ENCODE peak calls at places on chromosome 19, in eight cellular contexts. One of them, this sample, is unnamed.

GRCh38 chr19:13089139-13089856 is 13.4 kb downstream of the LYL1 start:
- DNase-seq in ACHN: peak
- DNase-seq in A673: peak
- DNase-seq in caudate nucleus: no peak
- DNase-seq in PC-9: no peak
- DNase-seq in stomach: no peak
- DNase-seq in activated CD4-positive, alpha-beta T cell treated with anti-CD3 and anti-CD28 coated beads, Interleukin-2, amount 50 U/mL, for 24 hours: no peak
- DNase-seq in stimulated activated CD4-positive, alpha-beta T cell treated with anti-CD3 and anti-CD28 coated beads, TNF-alpha, amount 100 ng/mL, for 48 hours: no peak
- DNase-seq in this sample: no peak

GRCh38 chr19:46736544-46737274 is 9.1 kb upstream of the FKRP start:
- DNase-seq in activated CD4-positive, alpha-beta T cell treated with anti-CD3 and anti-CD28 coated beads, Interleukin-2, amount 50 U/mL, for 24 hours: no peak
- DNase-seq in PC-9: no peak
- DNase-seq in ACHN: no peak
- DNase-seq in A673: no peak
- DNase-seq in stimulated activated CD4-positive, alpha-beta T cell treated with anti-CD3 and anti-CD28 coated beads, TNF-alpha, amount 100 ng/mL, for 48 hours: no peak
- DNase-seq in stomach: peak
- DNase-seq in caudate nucleus: no peak
- DNase-seq in this sample: no peak

GRCh38 chr19:33808399-33808798 is 11.7 kb downstream of the KCTD15 start:
- DNase-seq in A673: no peak
- DNase-seq in stimulated activated CD4-positive, alpha-beta T cell treated with anti-CD3 and anti-CD28 coated beads, TNF-alpha, amount 100 ng/mL, for 48 hours: no peak
- DNase-seq in caudate nucleus: no peak
- DNase-seq in ACHN: no peak
- DNase-seq in PC-9: no peak
- DNase-seq in stomach: no peak
- DNase-seq in activated CD4-positive, alpha-beta T cell treated with anti-CD3 and anti-CD28 coated beads, Interleukin-2, amount 50 U/mL, for 24 hours: no peak
- DNase-seq in this sample: no peak

GRCh38 chr19:47446534-47447469 is 24.9 kb downstream of the SLC8A2 start:
- DNase-seq in stomach: peak
- DNase-seq in A673: peak
- DNase-seq in activated CD4-positive, alpha-beta T cell treated with anti-CD3 and anti-CD28 coated beads, Interleukin-2, amount 50 U/mL, for 24 hours: no peak
- DNase-seq in caudate nucleus: no peak
- DNase-seq in ACHN: no peak
- DNase-seq in PC-9: no peak
- DNase-seq in stimulated activated CD4-positive, alpha-beta T cell treated with anti-CD3 and anti-CD28 coated beads, TNF-alpha, amount 100 ng/mL, for 48 hours: peak
- DNase-seq in this sample: peak

GRCh38 chr19:1307755-1308303 is 22.2 kb downstream of the EFNA2 start:
- DNase-seq in ACHN: no peak
- DNase-seq in activated CD4-positive, alpha-beta T cell treated with anti-CD3 and anti-CD28 coated beads, Interleukin-2, amount 50 U/mL, for 24 hours: no peak
- DNase-seq in stimulated activated CD4-positive, alpha-beta T cell treated with anti-CD3 and anti-CD28 coated beads, TNF-alpha, amount 100 ng/mL, for 48 hours: no peak
- DNase-seq in stomach: no peak
- DNase-seq in caudate nucleus: no peak
- DNase-seq in PC-9: no peak
- DNase-seq in A673: no peak
- DNase-seq in this sample: no peak

GRCh38 chr19:17180997-17181702 is 34.0 kb upstream of the USE1 start:
- DNase-seq in A673: no peak
- DNase-seq in activated CD4-positive, alpha-beta T cell treated with anti-CD3 and anti-CD28 coated beads, Interleukin-2, amount 50 U/mL, for 24 hours: no peak
- DNase-seq in caudate nucleus: no peak
- DNase-seq in PC-9: no peak
- DNase-seq in ACHN: no peak
- DNase-seq in stimulated activated CD4-positive, alpha-beta T cell treated with anti-CD3 and anti-CD28 coated beads, TNF-alpha, amount 100 ng/mL, for 48 hours: no peak
- DNase-seq in stomach: no peak
- DNase-seq in this sample: no peak

GRCh38 chr19:19407640-19407933 is 2.1 kb downstream of the GATAD2A start:
- DNase-seq in A673: no peak
- DNase-seq in caudate nucleus: no peak
- DNase-seq in stimulated activated CD4-positive, alpha-beta T cell treated with anti-CD3 and anti-CD28 coated beads, TNF-alpha, amount 100 ng/mL, for 48 hours: no peak
- DNase-seq in ACHN: no peak
- DNase-seq in PC-9: no peak
- DNase-seq in activated CD4-positive, alpha-beta T cell treated with anti-CD3 and anti-CD28 coated beads, Interleukin-2, amount 50 U/mL, for 24 hours: no peak
- DNase-seq in stomach: no peak
- DNase-seq in this sample: no peak

GRCh38 chr19:42059196-42059595 is 10.8 kb downstream of the GRIK5 start:
- DNase-seq in caudate nucleus: no peak
- DNase-seq in PC-9: no peak
- DNase-seq in stimulated activated CD4-positive, alpha-beta T cell treated with anti-CD3 and anti-CD28 coated beads, TNF-alpha, amount 100 ng/mL, for 48 hours: no peak
- DNase-seq in stomach: no peak
- DNase-seq in A673: no peak
- DNase-seq in ACHN: no peak
- DNase-seq in activated CD4-positive, alpha-beta T cell treated with anti-CD3 and anti-CD28 coated beads, Interleukin-2, amount 50 U/mL, for 24 hours: no peak
- DNase-seq in this sample: no peak

GRCh38 chr19:23904406-23904805 is 10.3 kb upstream of the ZNF726 start:
- DNase-seq in stomach: no peak
- DNase-seq in caudate nucleus: no peak
- DNase-seq in ACHN: no peak
- DNase-seq in activated CD4-positive, alpha-beta T cell treated with anti-CD3 and anti-CD28 coated beads, Interleukin-2, amount 50 U/mL, for 24 hours: no peak
- DNase-seq in PC-9: no peak
- DNase-seq in A673: no peak
- DNase-seq in stimulated activated CD4-positive, alpha-beta T cell treated with anti-CD3 and anti-CD28 coated beads, TNF-alpha, amount 100 ng/mL, for 48 hours: no peak
- DNase-seq in this sample: no peak

GRCh38 chr19:54967611-54968010 is 1.4 kb downstream of the NLRP2 start:
- DNase-seq in stimulated activated CD4-positive, alpha-beta T cell treated with anti-CD3 and anti-CD28 coated beads, TNF-alpha, amount 100 ng/mL, for 48 hours: no peak
- DNase-seq in A673: no peak
- DNase-seq in activated CD4-positive, alpha-beta T cell treated with anti-CD3 and anti-CD28 coated beads, Interleukin-2, amount 50 U/mL, for 24 hours: no peak
- DNase-seq in ACHN: no peak
- DNase-seq in PC-9: no peak
- DNase-seq in stomach: no peak
- DNase-seq in caudate nucleus: no peak
- DNase-seq in this sample: no peak

GRCh38 chr19:19075126-19075525 is 11.3 kb downstream of the SLC25A42 start:
- DNase-seq in PC-9: no peak
- DNase-seq in caudate nucleus: no peak
- DNase-seq in A673: no peak
- DNase-seq in stimulated activated CD4-positive, alpha-beta T cell treated with anti-CD3 and anti-CD28 coated beads, TNF-alpha, amount 100 ng/mL, for 48 hours: no peak
- DNase-seq in ACHN: no peak
- DNase-seq in stomach: no peak
- DNase-seq in activated CD4-positive, alpha-beta T cell treated with anti-CD3 and anti-CD28 coated beads, Interleukin-2, amount 50 U/mL, for 24 hours: no peak
- DNase-seq in this sample: no peak

This sample was measured in hepatocyte.